ENCODE peak calls at places on chromosome 14, in eight cellular contexts. J, C, D, G, S, F, H and N are unnamed samples.

GRCh38 chr14:94101748-94102147 is 8.8 kb upstream of the IFI27 start:
- DNase-seq in S (no peak), C (no peak), H (no peak), J (no peak), D (no peak), F (no peak), G (no peak), N (no peak)

GRCh38 chr14:75242546-75243273 is 35.9 kb upstream of the FOS start:
- DNase-seq in S (peak; percentile 94), G (peak; percentile 19), J (no peak), H (peak; percentile 51), F (peak; percentile 81), D (no peak), C (peak; percentile 51), N (no peak)

GRCh38 chr14:103961928-103962578 is 19.7 kb upstream of the RD3L start:
- DNase-seq in J (no peak), G (no peak), H (no peak), S (no peak), D (no peak), F (no peak), C (no peak), N (no peak)

GRCh38 chr14:104139460-104140212 is 1.2 kb downstream of the KIF26A start:
- DNase-seq in H (no peak), D (no peak), J (no peak), C (no peak), S (no peak), F (no peak), G (no peak), N (no peak)

GRCh38 chr14:34693228-34693939 is 21.0 kb downstream of the CFL2 start:
- DNase-seq in C (no peak), D (peak; percentile 38), F (peak; percentile 94), J (no peak), G (no peak), S (no peak), H (no peak), N (no peak)

GRCh38 chr14:21643407-21643806 is 8.7 kb upstream of the OR10G2 start:
- DNase-seq in H (no peak), S (no peak), J (no peak), C (no peak), F (no peak), D (no peak), G (no peak), N (no peak)

GRCh38 chr14:75044322-75044721 is 6.9 kb downstream of the MLH3 start:
- DNase-seq in S (peak; percentile 86), G (no peak), D (no peak), H (no peak), J (no peak), F (no peak), C (no peak), N (no peak)

GRCh38 chr14:37969511-37969979 is 238.2 kb upstream of the SSTR1 start:
- DNase-seq in C (no peak), G (no peak), F (no peak), S (no peak), D (no peak), J (no peak), H (peak; percentile 81), N (no peak)

GRCh38 chr14:61188196-61188595 is 92.9 kb downstream of the TMEM30B start:
- DNase-seq in J (no peak), H (no peak), G (no peak), F (peak; percentile 31), D (no peak), S (no peak), C (no peak), N (peak; percentile 32)

GRCh38 chr14:24734917-24735500 is 101.0 kb upstream of the GZMB start:
- DNase-seq in H (peak; percentile 84), G (peak; percentile 75), F (peak; percentile 91), C (peak; percentile 72), D (peak; percentile 54), J (no peak), S (peak; percentile 79), N (peak; percentile 70)

GRCh38 chr14:62280366-62280765 is 518.1 kb downstream of the SNAPC1 start:
- DNase-seq in G (no peak), J (no peak), H (no peak), D (no peak), C (no peak), S (no peak), F (no peak), N (no peak)